ENCODE peak calls at places on chromosomes 4 and X, in six cellular contexts. H is kidney, X is cardiac muscle cell, Y is left ventricle myocardium inferior, R is IMR-90, U is heart right ventricle. D is an unnamed sample.
A peak's percentile ranks its signal among the peaks of the same experiment; 100 is the strongest.

GRCh38 chr4:185211641-185212040 is 2.2 kb downstream of the SNX25 start:
- DNase-seq in H (no peak), X (no peak), Y (no peak), R (no peak), U (no peak), D (no peak)

GRCh38 chrX:34813618-34814017 is 129.0 kb upstream of the FAM47B start:
- DNase-seq in H (no peak), X (no peak), Y (no peak), R (peak; percentile 70), U (no peak), D (no peak)

GRCh38 chr4:54550415-54551171 is 107.2 kb upstream of the KIT start:
- DNase-seq in H (no peak), X (peak; percentile 58), Y (no peak), R (peak; percentile 40), U (peak; percentile 10), D (no peak)

GRCh38 chr4:182556576-182556975 is 313.4 kb downstream of the TENM3 start:
- DNase-seq in H (no peak), X (no peak), Y (no peak), R (peak; percentile 82), U (no peak), D (no peak)

GRCh38 chr4:112327950-112328349 is 30.8 kb downstream of the ALPK1 start:
- DNase-seq in H (no peak), X (peak; percentile 74), Y (no peak), R (peak; percentile 72), U (no peak), D (no peak)

GRCh38 chrX:11664211-11664888 is 1.4 kb downstream of the ARHGAP6 start:
- DNase-seq in H (peak; percentile 75), X (peak; percentile 21), Y (peak; percentile 15), R (no peak), U (no peak), D (no peak)

GRCh38 chr4:71941001-71941400 is 90.8 kb upstream of the NPFFR2 start:
- DNase-seq in H (no peak), X (peak; percentile 27), Y (no peak), R (peak; percentile 0), U (no peak), D (no peak)

GRCh38 chrX:1784773-1785172 is 169.9 kb downstream of the ASMT start:
- DNase-seq in H (no peak), X (no peak), Y (no peak), R (no peak), U (no peak), D (no peak)

GRCh38 chr4:153809916-153810810 is 21.3 kb upstream of the SFRP2 start:
- DNase-seq in H (no peak), X (no peak), Y (no peak), R (no peak), U (no peak), D (no peak)

GRCh38 chr4:74166135-74166534 is 8.2 kb downstream of the MTHFD2L start:
- DNase-seq in H (no peak), X (no peak), Y (no peak), R (no peak), U (no peak), D (no peak)

GRCh38 chr4:152045397-152045780 is 284.6 kb upstream of the GATB start:
- DNase-seq in H (no peak), X (no peak), Y (no peak), R (no peak), U (no peak), D (no peak)

GRCh38 chrX:150200820-150201287 is 162.3 kb upstream of the MAMLD1 start:
- DNase-seq in H (peak; percentile 73), X (peak; percentile 94), Y (no peak), R (peak; percentile 98), U (no peak), D (no peak)

GRCh38 chr4:182449186-182449880 is 206.1 kb downstream of the TENM3 start:
- DNase-seq in H (no peak), X (no peak), Y (no peak), R (peak; percentile 49), U (peak; percentile 11), D (no peak)

GRCh38 chrX:47358387-47359065 is 11.9 kb upstream of the ZNF157 start:
- DNase-seq in H (no peak), X (no peak), Y (no peak), R (no peak), U (no peak), D (peak; percentile 24)

GRCh38 chr4:140789752-140790151 is 33.6 kb upstream of the TBC1D9 start:
- DNase-seq in H (no peak), X (peak; percentile 65), Y (no peak), R (peak; percentile 12), U (no peak), D (no peak)

GRCh38 chr4:162498168-162498567 is 334.4 kb upstream of the FSTL5 start:
- DNase-seq in H (no peak), X (peak; percentile 2), Y (peak; percentile 48), R (no peak), U (peak; percentile 18), D (no peak)

GRCh38 chr4:169662226-169662625 is 41.8 kb downstream of the CLCN3 start:
- DNase-seq in H (no peak), X (no peak), Y (no peak), R (no peak), U (no peak), D (no peak)

GRCh38 chr4:169658196-169658595 is 37.8 kb downstream of the CLCN3 start:
- DNase-seq in H (no peak), X (no peak), Y (no peak), R (no peak), U (no peak), D (no peak)

GRCh38 chr4:169658970-169659735 is 38.8 kb downstream of the CLCN3 start:
- DNase-seq in H (no peak), X (no peak), Y (no peak), R (no peak), U (no peak), D (no peak)

GRCh38 chr4:169660929-169661328 is 40.6 kb downstream of the CLCN3 start:
- DNase-seq in H (no peak), X (no peak), Y (no peak), R (no peak), U (no peak), D (no peak)

GRCh38 chr4:169659736-169660670 is 39.6 kb downstream of the CLCN3 start:
- DNase-seq in H (peak; percentile 73), X (peak; percentile 99), Y (no peak), R (peak; percentile 99), U (peak; percentile 89), D (peak; percentile 53)
- H3K27ac ChIP-seq in H (peak overlapping the region; percentile 24), X (peak overlapping the region; percentile 93), Y (peak overlapping the region; percentile 88), R (peak overlapping the region; percentile 55), U (peak overlapping the region; percentile 86), D (peak overlapping the region; percentile 45)

GRCh38 chr4:26311633-26312032 is 9.2 kb upstream of the RBPJ start:
- DNase-seq in H (no peak), X (no peak), Y (no peak), R (no peak), U (no peak), D (no peak)
- H3K27ac ChIP-seq in H (no peak overlapping the region), X (no peak overlapping the region), Y (no peak overlapping the region), R (no peak overlapping the region), U (no peak overlapping the region), D (no peak overlapping the region)

GRCh38 chr4:147580396-147580795 is 36.8 kb upstream of the TMEM184C start:
- DNase-seq in H (no peak), X (peak; percentile 22), Y (no peak), R (peak; percentile 82), U (no peak), D (no peak)

GRCh38 chr4:147581601-147582350 is 35.4 kb upstream of the TMEM184C start:
- DNase-seq in H (no peak), X (peak; percentile 67), Y (no peak), R (peak; percentile 91), U (no peak), D (no peak)

GRCh38 chr4:147576084-147576483 is 41.1 kb upstream of the TMEM184C start:
- DNase-seq in H (no peak), X (no peak), Y (no peak), R (no peak), U (no peak), D (no peak)

GRCh38 chr4:147578611-147579010 is 38.6 kb upstream of the TMEM184C start:
- DNase-seq in H (no peak), X (no peak), Y (no peak), R (no peak), U (no peak), D (no peak)

GRCh38 chr4:147578057-147578476 is 39.1 kb upstream of the TMEM184C start:
- DNase-seq in H (no peak), X (peak; percentile 86), Y (no peak), R (peak; percentile 99), U (no peak), D (no peak)
- H3K27ac ChIP-seq in H (no peak overlapping the region), X (no peak overlapping the region), Y (no peak overlapping the region), R (peak overlapping the region; percentile 24), U (no peak overlapping the region), D (no peak overlapping the region)

DNA sequence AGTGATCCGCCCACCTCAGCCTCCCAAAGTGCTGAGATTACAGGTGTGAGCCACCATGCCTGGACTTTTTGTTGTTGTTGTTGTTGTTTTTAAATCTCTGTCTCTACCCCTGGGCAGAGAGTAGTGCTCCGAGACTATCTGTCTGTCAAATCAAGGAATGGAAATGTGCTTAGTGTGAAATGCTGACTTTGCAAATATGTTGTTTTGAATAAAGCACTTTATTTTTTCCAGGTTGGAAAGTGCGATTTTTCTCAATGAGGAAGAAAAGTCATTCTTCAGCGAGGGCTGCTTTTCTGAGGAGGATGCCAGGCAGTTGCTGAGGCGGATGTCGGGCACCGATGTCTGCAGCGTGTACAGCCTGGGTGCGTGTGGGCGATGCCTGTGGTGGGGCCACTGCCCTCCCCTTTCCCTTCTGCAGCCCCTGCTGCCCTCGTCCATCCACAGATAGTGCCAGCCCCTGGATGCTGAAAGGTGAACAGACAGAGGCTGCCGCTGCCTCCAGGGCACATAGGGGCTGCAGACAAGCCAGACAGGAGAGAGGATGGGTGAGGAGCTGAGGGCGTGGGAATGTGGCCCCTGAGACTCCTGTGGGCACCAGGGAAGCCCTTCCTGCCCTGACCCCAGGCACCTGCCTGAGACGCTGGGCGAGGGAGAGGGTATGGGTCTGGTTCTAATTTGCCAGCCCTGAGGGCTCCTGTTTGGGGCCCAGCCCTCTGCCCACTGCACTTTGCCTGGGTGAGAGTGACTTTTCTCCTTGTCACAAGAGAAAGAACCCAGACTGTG is 23.7 kb downstream of the SH3TC1 start:
- DNase-seq in H (peak; percentile 51), X (no peak), Y (no peak), R (no peak), U (no peak), D (no peak)
- H3K27ac ChIP-seq in H (no peak overlapping the region), X (no peak overlapping the region), Y (no peak overlapping the region), R (no peak overlapping the region), U (no peak overlapping the region), D (no peak overlapping the region)

D was measured in CD8-positive, alpha-beta T cell.